ENCODE peak calls at places on chromosomes 16 and 17, in four cellular contexts. D is aorta, V is neural crest cell, E is NCI-H1417 treated with DMSO at 0.1 percent for 48 hours. N is an unnamed sample.

GRCh38 chr16:12406840-12407690 is 396.6 kb downstream of the CPPED1 start:
- DNase-seq in D (no peak), V (no peak), E (no peak), N (no peak)

GRCh38 chr16:12395266-12395665 is 408.4 kb downstream of the CPPED1 start:
- DNase-seq in D (no peak), V (no peak), E (no peak), N (no peak)

GRCh38 chr17:2346475-2346874 is 9.2 kb downstream of the SGSM2 start:
- DNase-seq in D (no peak), V (no peak), E (no peak), N (no peak)

GRCh38 chr17:53722407-53722806 is 100.3 kb upstream of the KIF2B start:
- DNase-seq in D (no peak), V (no peak), E (no peak), N (peak)

GRCh38 chr17:30155389-30155788 is 38.8 kb downstream of the NSRP1 start:
- DNase-seq in D (no peak), V (no peak), E (no peak), N (no peak)

GRCh38 chr16:6286176-6286575 is 1046.5 kb upstream of the RBFOX1 start:
- DNase-seq in D (no peak), V (no peak), E (no peak), N (no peak)

GRCh38 chr16:1747934-1748333 is 23.4 kb downstream of the NME3 start:
- DNase-seq in D (no peak), V (no peak), E (no peak), N (no peak)

GRCh38 chr17:69712801-69713311 is 298.4 kb downstream of the MAP2K6 start:
- DNase-seq in D (no peak), V (no peak), E (no peak), N (no peak)

GRCh38 chr16:55142405-55142804 is 181.6 kb upstream of the IRX6 start:
- DNase-seq in D (no peak), V (no peak), E (no peak), N (no peak)

GRCh38 chr16:75908718-75909117 is 182.4 kb upstream of the CPHXL start:
- DNase-seq in D (no peak), V (no peak), E (no peak), N (no peak)